ENCODE peak calls at places on chromosomes 13 and 19, in eight cellular contexts. One of them, this sample, is unnamed.

GRCh38 chr13:99398071-99398470 is 90.9 kb upstream of the GPR183 start:
- DNase-seq in activated CD4-positive, alpha-beta T cell treated with anti-CD3 and anti-CD28 coated beads for 4 hours: no peak
- DNase-seq in left cardiac atrium: no peak
- DNase-seq in C1 segment of cervical spinal cord: no peak
- DNase-seq in activated B cell treated with CpG ODN at 0.5 μM for 24 hours: no peak
- DNase-seq in RPMI8226: no peak
- DNase-seq in stimulated activated CD4-positive, alpha-beta T cell treated with anti-CD3 and anti-CD28 coated beads, Interleukin-2, amount 100 ng/mL, for 24 hours: no peak
- DNase-seq in left colon: no peak
- DNase-seq in this sample: no peak

GRCh38 chr19:31232220-31232619 is 117.0 kb downstream of the TSHZ3 start:
- DNase-seq in activated CD4-positive, alpha-beta T cell treated with anti-CD3 and anti-CD28 coated beads for 4 hours: no peak
- DNase-seq in left cardiac atrium: no peak
- DNase-seq in C1 segment of cervical spinal cord: no peak
- DNase-seq in activated B cell treated with CpG ODN at 0.5 μM for 24 hours: no peak
- DNase-seq in RPMI8226: no peak
- DNase-seq in stimulated activated CD4-positive, alpha-beta T cell treated with anti-CD3 and anti-CD28 coated beads, Interleukin-2, amount 100 ng/mL, for 24 hours: no peak
- DNase-seq in left colon: no peak
- DNase-seq in this sample: no peak

GRCh38 chr19:52748336-52748950 is 13.6 kb upstream of the ZNF611 start:
- DNase-seq in activated CD4-positive, alpha-beta T cell treated with anti-CD3 and anti-CD28 coated beads for 4 hours: no peak
- DNase-seq in left cardiac atrium: peak
- DNase-seq in C1 segment of cervical spinal cord: no peak
- DNase-seq in activated B cell treated with CpG ODN at 0.5 μM for 24 hours: no peak
- DNase-seq in RPMI8226: peak
- DNase-seq in stimulated activated CD4-positive, alpha-beta T cell treated with anti-CD3 and anti-CD28 coated beads, Interleukin-2, amount 100 ng/mL, for 24 hours: no peak
- DNase-seq in left colon: no peak
- DNase-seq in this sample: no peak

GRCh38 chr19:29211562-29212416 is 1.2 kb downstream of the UQCRFS1 start:
- DNase-seq in activated CD4-positive, alpha-beta T cell treated with anti-CD3 and anti-CD28 coated beads for 4 hours: no peak
- DNase-seq in left cardiac atrium: no peak
- DNase-seq in C1 segment of cervical spinal cord: no peak
- DNase-seq in activated B cell treated with CpG ODN at 0.5 μM for 24 hours: no peak
- DNase-seq in RPMI8226: peak
- DNase-seq in stimulated activated CD4-positive, alpha-beta T cell treated with anti-CD3 and anti-CD28 coated beads, Interleukin-2, amount 100 ng/mL, for 24 hours: peak
- DNase-seq in left colon: peak
- DNase-seq in this sample: no peak

GRCh38 chr13:42039457-42039945 is 8.9 kb upstream of the DGKH start:
- DNase-seq in activated CD4-positive, alpha-beta T cell treated with anti-CD3 and anti-CD28 coated beads for 4 hours: no peak
- DNase-seq in left cardiac atrium: no peak
- DNase-seq in C1 segment of cervical spinal cord: no peak
- DNase-seq in activated B cell treated with CpG ODN at 0.5 μM for 24 hours: no peak
- DNase-seq in RPMI8226: peak
- DNase-seq in stimulated activated CD4-positive, alpha-beta T cell treated with anti-CD3 and anti-CD28 coated beads, Interleukin-2, amount 100 ng/mL, for 24 hours: no peak
- DNase-seq in left colon: no peak
- DNase-seq in this sample: peak

GRCh38 chr13:97395437-97396136 is 38.4 kb upstream of the RAP2A start:
- DNase-seq in activated CD4-positive, alpha-beta T cell treated with anti-CD3 and anti-CD28 coated beads for 4 hours: no peak
- DNase-seq in left cardiac atrium: no peak
- DNase-seq in C1 segment of cervical spinal cord: no peak
- DNase-seq in activated B cell treated with CpG ODN at 0.5 μM for 24 hours: no peak
- DNase-seq in RPMI8226: no peak
- DNase-seq in stimulated activated CD4-positive, alpha-beta T cell treated with anti-CD3 and anti-CD28 coated beads, Interleukin-2, amount 100 ng/mL, for 24 hours: no peak
- DNase-seq in left colon: no peak
- DNase-seq in this sample: no peak

GRCh38 chr13:47908200-47908902 is 92.7 kb downstream of the SUCLA2 start:
- DNase-seq in activated CD4-positive, alpha-beta T cell treated with anti-CD3 and anti-CD28 coated beads for 4 hours: no peak
- DNase-seq in left cardiac atrium: no peak
- DNase-seq in C1 segment of cervical spinal cord: no peak
- DNase-seq in activated B cell treated with CpG ODN at 0.5 μM for 24 hours: no peak
- DNase-seq in RPMI8226: no peak
- DNase-seq in stimulated activated CD4-positive, alpha-beta T cell treated with anti-CD3 and anti-CD28 coated beads, Interleukin-2, amount 100 ng/mL, for 24 hours: no peak
- DNase-seq in left colon: no peak
- DNase-seq in this sample: no peak

GRCh38 chr13:112783135-112783945 is 93.5 kb downstream of the ATP11A start:
- DNase-seq in activated CD4-positive, alpha-beta T cell treated with anti-CD3 and anti-CD28 coated beads for 4 hours: no peak
- DNase-seq in left cardiac atrium: no peak
- DNase-seq in C1 segment of cervical spinal cord: no peak
- DNase-seq in activated B cell treated with CpG ODN at 0.5 μM for 24 hours: no peak
- DNase-seq in RPMI8226: no peak
- DNase-seq in stimulated activated CD4-positive, alpha-beta T cell treated with anti-CD3 and anti-CD28 coated beads, Interleukin-2, amount 100 ng/mL, for 24 hours: no peak
- DNase-seq in left colon: no peak
- DNase-seq in this sample: no peak

GRCh38 chr19:17681505-17682125 is 6.5 kb downstream of the UNC13A start:
- DNase-seq in activated CD4-positive, alpha-beta T cell treated with anti-CD3 and anti-CD28 coated beads for 4 hours: no peak
- DNase-seq in left cardiac atrium: peak
- DNase-seq in C1 segment of cervical spinal cord: no peak
- DNase-seq in activated B cell treated with CpG ODN at 0.5 μM for 24 hours: no peak
- DNase-seq in RPMI8226: peak
- DNase-seq in stimulated activated CD4-positive, alpha-beta T cell treated with anti-CD3 and anti-CD28 coated beads, Interleukin-2, amount 100 ng/mL, for 24 hours: peak
- DNase-seq in left colon: peak
- DNase-seq in this sample: peak

GRCh38 chr19:13946414-13946813 is 5.9 kb upstream of the DCAF15 start:
- DNase-seq in activated CD4-positive, alpha-beta T cell treated with anti-CD3 and anti-CD28 coated beads for 4 hours: no peak
- DNase-seq in left cardiac atrium: no peak
- DNase-seq in C1 segment of cervical spinal cord: no peak
- DNase-seq in activated B cell treated with CpG ODN at 0.5 μM for 24 hours: no peak
- DNase-seq in RPMI8226: no peak
- DNase-seq in stimulated activated CD4-positive, alpha-beta T cell treated with anti-CD3 and anti-CD28 coated beads, Interleukin-2, amount 100 ng/mL, for 24 hours: no peak
- DNase-seq in left colon: no peak
- DNase-seq in this sample: no peak

GRCh38 chr13:113851826-113852535 is 11.9 kb downstream of the GAS6 start:
- DNase-seq in activated CD4-positive, alpha-beta T cell treated with anti-CD3 and anti-CD28 coated beads for 4 hours: no peak
- DNase-seq in left cardiac atrium: no peak
- DNase-seq in C1 segment of cervical spinal cord: no peak
- DNase-seq in activated B cell treated with CpG ODN at 0.5 μM for 24 hours: no peak
- DNase-seq in RPMI8226: peak
- DNase-seq in stimulated activated CD4-positive, alpha-beta T cell treated with anti-CD3 and anti-CD28 coated beads, Interleukin-2, amount 100 ng/mL, for 24 hours: no peak
- DNase-seq in left colon: no peak
- DNase-seq in this sample: peak

GRCh38 chr19:5808120-5808816 is 3.4 kb downstream of the NRTN start:
- DNase-seq in activated CD4-positive, alpha-beta T cell treated with anti-CD3 and anti-CD28 coated beads for 4 hours: no peak
- DNase-seq in left cardiac atrium: peak
- DNase-seq in C1 segment of cervical spinal cord: no peak
- DNase-seq in activated B cell treated with CpG ODN at 0.5 μM for 24 hours: no peak
- DNase-seq in RPMI8226: no peak
- DNase-seq in stimulated activated CD4-positive, alpha-beta T cell treated with anti-CD3 and anti-CD28 coated beads, Interleukin-2, amount 100 ng/mL, for 24 hours: no peak
- DNase-seq in left colon: no peak
- DNase-seq in this sample: no peak

GRCh38 chr13:75417006-75417384 is 65.0 kb downstream of the TBC1D4 start:
- DNase-seq in activated CD4-positive, alpha-beta T cell treated with anti-CD3 and anti-CD28 coated beads for 4 hours: no peak
- DNase-seq in left cardiac atrium: no peak
- DNase-seq in C1 segment of cervical spinal cord: no peak
- DNase-seq in activated B cell treated with CpG ODN at 0.5 μM for 24 hours: no peak
- DNase-seq in RPMI8226: no peak
- DNase-seq in stimulated activated CD4-positive, alpha-beta T cell treated with anti-CD3 and anti-CD28 coated beads, Interleukin-2, amount 100 ng/mL, for 24 hours: no peak
- DNase-seq in left colon: no peak
- DNase-seq in this sample: no peak

GRCh38 chr19:22515435-22515834 is 93.3 kb upstream of the ZNF98 start:
- DNase-seq in activated CD4-positive, alpha-beta T cell treated with anti-CD3 and anti-CD28 coated beads for 4 hours: no peak
- DNase-seq in left cardiac atrium: no peak
- DNase-seq in C1 segment of cervical spinal cord: no peak
- DNase-seq in activated B cell treated with CpG ODN at 0.5 μM for 24 hours: no peak
- DNase-seq in RPMI8226: no peak
- DNase-seq in stimulated activated CD4-positive, alpha-beta T cell treated with anti-CD3 and anti-CD28 coated beads, Interleukin-2, amount 100 ng/mL, for 24 hours: no peak
- DNase-seq in left colon: no peak
- DNase-seq in this sample: no peak

GRCh38 chr19:5801796-5802616 is 2.9 kb upstream of the NRTN start:
- DNase-seq in activated CD4-positive, alpha-beta T cell treated with anti-CD3 and anti-CD28 coated beads for 4 hours: no peak
- DNase-seq in left cardiac atrium: peak
- DNase-seq in C1 segment of cervical spinal cord: no peak
- DNase-seq in activated B cell treated with CpG ODN at 0.5 μM for 24 hours: no peak
- DNase-seq in RPMI8226: no peak
- DNase-seq in stimulated activated CD4-positive, alpha-beta T cell treated with anti-CD3 and anti-CD28 coated beads, Interleukin-2, amount 100 ng/mL, for 24 hours: no peak
- DNase-seq in left colon: no peak
- DNase-seq in this sample: peak

GRCh38 chr19:4754248-4754647 is 30.6 kb upstream of the DPP9 start:
- DNase-seq in activated CD4-positive, alpha-beta T cell treated with anti-CD3 and anti-CD28 coated beads for 4 hours: no peak
- DNase-seq in left cardiac atrium: no peak
- DNase-seq in C1 segment of cervical spinal cord: no peak
- DNase-seq in activated B cell treated with CpG ODN at 0.5 μM for 24 hours: no peak
- DNase-seq in RPMI8226: peak
- DNase-seq in stimulated activated CD4-positive, alpha-beta T cell treated with anti-CD3 and anti-CD28 coated beads, Interleukin-2, amount 100 ng/mL, for 24 hours: no peak
- DNase-seq in left colon: no peak
- DNase-seq in this sample: no peak

GRCh38 chr19:36009220-36009619 is 607 bp upstream of the SYNE4 start:
- DNase-seq in activated CD4-positive, alpha-beta T cell treated with anti-CD3 and anti-CD28 coated beads for 4 hours: peak
- DNase-seq in left cardiac atrium: peak
- DNase-seq in C1 segment of cervical spinal cord: peak
- DNase-seq in activated B cell treated with CpG ODN at 0.5 μM for 24 hours: peak
- DNase-seq in RPMI8226: peak
- DNase-seq in stimulated activated CD4-positive, alpha-beta T cell treated with anti-CD3 and anti-CD28 coated beads, Interleukin-2, amount 100 ng/mL, for 24 hours: peak
- DNase-seq in left colon: peak
- DNase-seq in this sample: peak

GRCh38 chr19:55113570-55114039 is 3.8 kb downstream of the PPP1R12C start:
- DNase-seq in activated CD4-positive, alpha-beta T cell treated with anti-CD3 and anti-CD28 coated beads for 4 hours: no peak
- DNase-seq in left cardiac atrium: peak
- DNase-seq in C1 segment of cervical spinal cord: peak
- DNase-seq in activated B cell treated with CpG ODN at 0.5 μM for 24 hours: no peak
- DNase-seq in RPMI8226: no peak
- DNase-seq in stimulated activated CD4-positive, alpha-beta T cell treated with anti-CD3 and anti-CD28 coated beads, Interleukin-2, amount 100 ng/mL, for 24 hours: no peak
- DNase-seq in left colon: peak
- DNase-seq in this sample: peak

GRCh38 chr19:2043864-2044708 is 7.0 kb downstream of the MKNK2 start:
- DNase-seq in activated CD4-positive, alpha-beta T cell treated with anti-CD3 and anti-CD28 coated beads for 4 hours: no peak
- DNase-seq in left cardiac atrium: no peak
- DNase-seq in C1 segment of cervical spinal cord: no peak
- DNase-seq in activated B cell treated with CpG ODN at 0.5 μM for 24 hours: peak
- DNase-seq in RPMI8226: no peak
- DNase-seq in stimulated activated CD4-positive, alpha-beta T cell treated with anti-CD3 and anti-CD28 coated beads, Interleukin-2, amount 100 ng/mL, for 24 hours: no peak
- DNase-seq in left colon: peak
- DNase-seq in this sample: no peak

GRCh38 chr19:7673995-7674667 is 2.8 kb upstream of the MCEMP1 start:
- DNase-seq in activated CD4-positive, alpha-beta T cell treated with anti-CD3 and anti-CD28 coated beads for 4 hours: no peak
- DNase-seq in left cardiac atrium: peak
- DNase-seq in C1 segment of cervical spinal cord: no peak
- DNase-seq in activated B cell treated with CpG ODN at 0.5 μM for 24 hours: no peak
- DNase-seq in RPMI8226: peak
- DNase-seq in stimulated activated CD4-positive, alpha-beta T cell treated with anti-CD3 and anti-CD28 coated beads, Interleukin-2, amount 100 ng/mL, for 24 hours: peak
- DNase-seq in left colon: peak
- DNase-seq in this sample: peak

GRCh38 chr13:46012404-46012803 is 40.1 kb downstream of the ZC3H13 start:
- DNase-seq in activated CD4-positive, alpha-beta T cell treated with anti-CD3 and anti-CD28 coated beads for 4 hours: no peak
- DNase-seq in left cardiac atrium: no peak
- DNase-seq in C1 segment of cervical spinal cord: no peak
- DNase-seq in activated B cell treated with CpG ODN at 0.5 μM for 24 hours: no peak
- DNase-seq in RPMI8226: no peak
- DNase-seq in stimulated activated CD4-positive, alpha-beta T cell treated with anti-CD3 and anti-CD28 coated beads, Interleukin-2, amount 100 ng/mL, for 24 hours: no peak
- DNase-seq in left colon: no peak
- DNase-seq in this sample: no peak

GRCh38 chr13:31433756-31434155 is 234.0 kb downstream of the B3GLCT start:
- DNase-seq in activated CD4-positive, alpha-beta T cell treated with anti-CD3 and anti-CD28 coated beads for 4 hours: no peak
- DNase-seq in left cardiac atrium: no peak
- DNase-seq in C1 segment of cervical spinal cord: no peak
- DNase-seq in activated B cell treated with CpG ODN at 0.5 μM for 24 hours: no peak
- DNase-seq in RPMI8226: no peak
- DNase-seq in stimulated activated CD4-positive, alpha-beta T cell treated with anti-CD3 and anti-CD28 coated beads, Interleukin-2, amount 100 ng/mL, for 24 hours: no peak
- DNase-seq in left colon: no peak
- DNase-seq in this sample: no peak

This sample was measured in testis.